ENCODE peak calls at places on chromosomes 5 and 9, in five cellular contexts. M is stomach, S is mesenchymal stem cell, Q is skeletal muscle cell, O is SJSA1. P is an unnamed sample.

GRCh38 chr5:132019857-132020555 is 8.5 kb upstream of the ACSL6 start:
- DNase-seq in Q (no peak), S (no peak), M (peak; percentile 25), O (no peak), P (no peak)

GRCh38 chr9:106862946-106863740 is at the start of gene ZNF462:
- DNase-seq in S (peak; percentile 90), M (no peak), Q (no peak), O (peak; percentile 80), P (no peak)

GRCh38 chr9:131116281-131117101 is 8.9 kb upstream of the NUP214 start:
- DNase-seq in Q (no peak), O (no peak), M (no peak), S (no peak), P (no peak)

GRCh38 chr5:38752622-38753021 is 93.2 kb upstream of the OSMR start:
- DNase-seq in S (no peak), M (no peak), Q (no peak), O (no peak), P (peak; percentile 45)

GRCh38 chr9:4796988-4797956 is 4.5 kb downstream of the RCL1 start:
- DNase-seq in S (peak; percentile 47), O (peak; percentile 1), M (no peak), Q (no peak), P (peak; percentile 66)

GRCh38 chr5:54234304-54234938 is 76.0 kb downstream of the ARL15 start:
- DNase-seq in M (no peak), Q (no peak), S (peak; percentile 55), O (peak; percentile 22), P (no peak)

GRCh38 chr5:100517301-100517974 is 17.7 kb upstream of the FAM174A start:
- DNase-seq in M (no peak), Q (no peak), S (no peak), O (no peak), P (no peak)

GRCh38 chr5:80283360-80283759 is 27.5 kb upstream of the SERINC5 start:
- DNase-seq in Q (no peak), M (no peak), O (no peak), S (no peak), P (no peak)

GRCh38 chr9:87494970-87495471 is 2.6 kb upstream of the DAPK1 start:
- DNase-seq in Q (peak; percentile 57), S (no peak), O (peak; percentile 69), M (no peak), P (peak; percentile 16)

GRCh38 chr9:76180541-76180940 is 213.7 kb downstream of the RFK start:
- DNase-seq in S (peak; percentile 81), Q (no peak), O (peak; percentile 46), M (no peak), P (peak; percentile 16)

GRCh38 chr9:121779381-121780117 is 128.1 kb downstream of the DAB2IP start:
- DNase-seq in O (no peak), S (peak; percentile 63), M (no peak), Q (peak; percentile 36), P (no peak)

GRCh38 chr9:98097836-98098235 is 21.2 kb downstream of the TRIM14 start:
- DNase-seq in M (no peak), O (no peak), S (no peak), Q (no peak), P (no peak)

GRCh38 chr5:119458911-119459632 is 6.8 kb downstream of the HSD17B4 start:
- DNase-seq in S (no peak), O (no peak), Q (no peak), M (no peak), P (no peak)

GRCh38 chr9:4769321-4770080 is 23.2 kb upstream of the RCL1 start:
- DNase-seq in O (no peak), S (no peak), M (no peak), Q (no peak), P (peak; percentile 49)

GRCh38 chr5:124504081-124504916 is 242.1 kb downstream of the ZNF608 start:
- DNase-seq in Q (no peak), O (peak; percentile 61), M (no peak), S (peak; percentile 46), P (no peak)

GRCh38 chr9:118230319-118230718 is 526.1 kb downstream of the TLR4 start:
- DNase-seq in O (no peak), M (no peak), S (no peak), Q (no peak), P (no peak)

GRCh38 chr5:63928451-63928850 is 33.8 kb downstream of the HTR1A start:
- DNase-seq in S (no peak), Q (no peak), O (no peak), M (no peak), P (no peak)

DNA sequence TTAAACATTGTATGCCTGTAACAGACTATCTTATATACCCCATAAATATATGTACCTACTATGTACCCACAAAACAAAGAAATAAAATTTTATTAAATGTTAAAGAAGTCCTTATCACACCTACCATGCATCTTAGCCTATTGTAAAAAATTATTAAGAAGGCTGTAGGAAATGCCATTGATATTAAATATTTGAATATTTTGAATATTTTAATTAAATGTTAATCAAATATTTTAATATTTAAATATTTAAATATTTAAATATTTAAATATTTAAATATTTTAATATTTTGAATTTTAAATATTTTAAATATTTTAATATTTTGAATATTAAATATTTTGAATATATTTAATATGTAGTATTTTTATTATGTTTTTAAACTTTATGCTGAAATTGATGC is 331.5 kb upstream of the ATP10B start:
- DNase-seq in S (no peak), M (no peak), Q (no peak), O (no peak), P (no peak)
- H3K4me3 ChIP-seq in S (no peak overlapping the region), M (no peak overlapping the region), Q (no peak overlapping the region), O (no peak overlapping the region), P (no peak overlapping the region)

DNA sequence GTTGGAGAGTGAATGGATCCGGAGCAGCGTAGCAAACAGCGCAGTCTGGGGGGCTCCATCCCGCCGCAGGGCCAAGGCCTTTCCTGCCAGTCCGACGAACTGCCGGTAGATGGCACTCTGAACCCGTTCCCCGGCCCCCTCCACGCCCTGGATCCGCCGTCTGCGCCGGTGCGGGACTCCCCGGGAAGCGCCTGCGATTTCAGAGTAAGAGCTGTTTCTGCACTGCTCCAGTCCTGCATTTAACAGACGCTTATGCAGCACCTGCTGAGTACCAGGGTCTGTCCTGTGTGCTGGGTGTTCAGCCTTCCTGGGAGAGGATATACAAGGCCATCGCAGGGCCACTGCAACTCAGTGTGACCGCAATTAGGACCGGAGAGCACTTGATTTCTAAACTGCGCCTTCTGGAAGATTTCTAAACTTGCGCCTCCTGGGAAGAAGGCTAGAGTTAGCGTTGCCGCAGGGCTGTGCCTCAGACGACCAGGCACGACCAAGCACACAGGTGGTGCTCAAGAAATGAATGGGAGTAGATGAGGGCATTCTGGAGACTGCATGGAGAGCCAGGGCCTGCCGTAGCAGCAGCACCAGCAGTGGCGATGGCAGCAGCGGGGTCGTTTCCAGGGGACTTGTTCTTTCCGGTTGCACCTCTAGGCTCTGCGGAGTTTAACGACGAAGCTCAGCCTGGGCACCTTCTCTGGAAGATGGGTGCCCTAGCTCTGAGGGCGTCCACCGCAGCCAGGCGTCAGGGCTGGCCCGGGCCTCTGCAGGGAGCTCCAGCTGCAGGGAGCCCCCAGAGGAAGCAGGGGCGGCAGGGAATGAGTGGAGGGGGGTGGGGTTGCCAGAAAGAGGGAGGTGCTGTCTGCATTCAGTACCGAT is 14.3 kb upstream of the TIFAB start:
- DNase-seq in O (peak; percentile 60), S (peak; percentile 68), Q (no peak), M (peak; percentile 80), P (peak; percentile 54)
- H3K4me3 ChIP-seq in O (no peak overlapping the region), S (no peak overlapping the region), Q (no peak overlapping the region), M (peak overlapping the region; percentile 25), P (peak overlapping the region; percentile 28)

DNA sequence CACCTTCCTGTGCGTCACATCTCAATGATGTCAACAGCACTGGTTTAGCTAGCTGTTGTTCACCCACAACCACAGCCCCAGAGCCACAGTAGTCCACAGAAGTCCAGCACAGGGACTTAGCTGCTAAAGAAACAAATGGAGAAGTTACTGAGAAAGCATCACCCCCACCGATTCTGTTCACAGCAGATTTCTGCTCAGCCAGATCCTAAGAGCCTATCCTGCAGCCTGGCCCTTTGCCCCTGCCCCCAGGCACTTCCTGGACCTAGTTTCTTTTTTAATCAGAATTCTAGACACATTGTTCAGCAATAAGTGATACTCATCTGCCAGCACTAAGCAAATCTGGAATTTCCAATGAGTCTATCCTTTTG is 7.4 kb downstream of the B4GALT1 start:
- DNase-seq in S (peak; percentile 87), M (peak; percentile 50), Q (peak; percentile 47), O (peak; percentile 35), P (no peak)
- H3K4me3 ChIP-seq in S (no peak overlapping the region), M (no peak overlapping the region), Q (no peak overlapping the region), O (no peak overlapping the region), P (no peak overlapping the region)

DNA sequence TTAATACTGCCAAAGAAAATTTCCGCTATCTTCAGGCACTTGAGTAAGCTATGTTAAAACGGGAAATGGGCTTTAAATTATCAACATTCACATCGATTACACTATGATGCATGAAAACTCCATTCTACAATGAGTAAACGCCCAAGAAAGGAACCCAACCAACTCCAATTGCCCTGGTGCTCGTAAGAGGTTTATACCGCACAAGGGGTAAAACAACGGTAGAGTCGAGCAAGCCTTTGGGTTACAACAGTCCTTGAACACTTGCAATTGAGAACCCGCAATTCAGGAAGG is 988 bp downstream of the AGTPBP1 start:
- DNase-seq in M (no peak), Q (no peak), O (no peak), S (no peak), P (peak; percentile 44)
- H3K4me3 ChIP-seq in M (peak overlapping the region; percentile 93), Q (peak overlapping the region; percentile 87), O (peak overlapping the region; percentile 91), S (peak overlapping the region; percentile 96), P (peak overlapping the region; percentile 89)

GRCh38 chr5:51399636-51399993 is 16.4 kb downstream of the ISL1 start:
- DNase-seq in O (no peak), M (no peak), S (no peak), Q (no peak), P (no peak)

GRCh38 chr5:51396797-51397196 is 13.5 kb downstream of the ISL1 start:
- DNase-seq in S (peak; percentile 37), M (no peak), O (no peak), Q (no peak), P (no peak)

GRCh38 chr5:51397996-51398395 is 14.7 kb downstream of the ISL1 start:
- DNase-seq in Q (no peak), S (peak; percentile 34), M (no peak), O (no peak), P (no peak)

GRCh38 chr5:51395666-51396356 is 12.6 kb downstream of the ISL1 start:
- DNase-seq in Q (no peak), M (no peak), S (no peak), O (no peak), P (no peak)

GRCh38 chr5:51398875-51399635 is 15.8 kb downstream of the ISL1 start:
- DNase-seq in O (no peak), S (peak; percentile 52), M (no peak), Q (no peak), P (no peak)
- H3K4me3 ChIP-seq in O (no peak overlapping the region), S (no peak overlapping the region), M (peak overlapping the region; percentile 23), Q (no peak overlapping the region), P (no peak overlapping the region)

DNA sequence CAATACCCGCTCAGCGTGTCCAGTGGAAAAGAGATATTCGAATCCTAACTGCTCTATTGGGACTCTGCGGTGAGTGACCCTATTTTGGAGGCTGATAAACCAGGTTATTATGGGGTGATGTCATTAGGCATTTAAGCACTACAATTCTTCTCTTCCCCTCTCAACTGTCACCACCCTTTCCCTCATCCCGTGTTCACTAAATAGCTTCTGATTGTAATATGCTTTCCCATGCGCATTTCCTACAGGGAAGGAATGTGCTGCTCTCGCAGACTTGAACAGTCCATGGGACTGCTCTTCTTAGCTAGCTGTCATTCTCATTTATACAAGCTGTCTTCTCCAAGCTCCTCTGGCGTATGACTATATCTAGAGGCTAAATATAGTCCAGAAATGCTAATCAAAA is 39.8 kb upstream of the CSNK1G3 start:
- DNase-seq in Q (no peak), M (no peak), S (no peak), O (no peak), P (no peak)
- H3K4me3 ChIP-seq in Q (no peak overlapping the region), M (no peak overlapping the region), S (no peak overlapping the region), O (no peak overlapping the region), P (no peak overlapping the region)